ENCODE peak calls at places on chromosomes 3 and 15, in eight cellular contexts. One of them, this sample, is unnamed.
A peak's percentile ranks its signal among the peaks of the same experiment; 100 is the strongest.

GRCh38 chr3:99119312-99119810 is 217.9 kb upstream of the DCBLD2 start:
- DNase-seq in NB4: no peak
- DNase-seq in WERI-Rb-1: no peak
- DNase-seq in neural progenitor cell: no peak
- DNase-seq in psoas muscle: no peak
- DNase-seq in heart left ventricle: no peak
- DNase-seq in upper lobe of right lung: no peak
- DNase-seq in GM06990: no peak
- DNase-seq in this sample: no peak

GRCh38 chr15:60021589-60022378 is 17.7 kb downstream of the FOXB1 start:
- DNase-seq in NB4: peak; percentile 69
- DNase-seq in WERI-Rb-1: no peak
- DNase-seq in neural progenitor cell: no peak
- DNase-seq in psoas muscle: no peak
- DNase-seq in heart left ventricle: no peak
- DNase-seq in upper lobe of right lung: no peak
- DNase-seq in GM06990: no peak
- DNase-seq in this sample: no peak

GRCh38 chr15:78047631-78048409 is 29.7 kb downstream of the TBC1D2B start:
- DNase-seq in NB4: peak; percentile 98
- DNase-seq in WERI-Rb-1: no peak
- DNase-seq in neural progenitor cell: no peak
- DNase-seq in psoas muscle: no peak
- DNase-seq in heart left ventricle: peak; percentile 53
- DNase-seq in upper lobe of right lung: no peak
- DNase-seq in GM06990: no peak
- DNase-seq in this sample: no peak

GRCh38 chr3:11612515-11613184 is 31.1 kb downstream of the VGLL4 start:
- DNase-seq in NB4: no peak
- DNase-seq in WERI-Rb-1: peak; percentile 53
- DNase-seq in neural progenitor cell: no peak
- DNase-seq in psoas muscle: no peak
- DNase-seq in heart left ventricle: no peak
- DNase-seq in upper lobe of right lung: no peak
- DNase-seq in GM06990: no peak
- DNase-seq in this sample: no peak

GRCh38 chr15:80780416-80781221 is 1.4 kb downstream of the CEMIP start:
- DNase-seq in NB4: no peak
- DNase-seq in WERI-Rb-1: no peak
- DNase-seq in neural progenitor cell: peak; percentile 92
- DNase-seq in psoas muscle: peak; percentile 58
- DNase-seq in heart left ventricle: peak; percentile 31
- DNase-seq in upper lobe of right lung: peak; percentile 82
- DNase-seq in GM06990: no peak
- DNase-seq in this sample: no peak

GRCh38 chr15:99424978-99425665 is 140.7 kb upstream of the MEF2A start:
- DNase-seq in NB4: peak; percentile 84
- DNase-seq in WERI-Rb-1: no peak
- DNase-seq in neural progenitor cell: no peak
- DNase-seq in psoas muscle: peak; percentile 58
- DNase-seq in heart left ventricle: peak; percentile 75
- DNase-seq in upper lobe of right lung: peak; percentile 70
- DNase-seq in GM06990: no peak
- DNase-seq in this sample: peak; percentile 61

GRCh38 chr15:39767921-39768320 is 14.7 kb downstream of the FSIP1 start:
- DNase-seq in NB4: no peak
- DNase-seq in WERI-Rb-1: no peak
- DNase-seq in neural progenitor cell: no peak
- DNase-seq in psoas muscle: no peak
- DNase-seq in heart left ventricle: no peak
- DNase-seq in upper lobe of right lung: no peak
- DNase-seq in GM06990: no peak
- DNase-seq in this sample: no peak

GRCh38 chr3:105274958-105275357 is 91.8 kb upstream of the ALCAM start:
- DNase-seq in NB4: no peak
- DNase-seq in WERI-Rb-1: no peak
- DNase-seq in neural progenitor cell: no peak
- DNase-seq in psoas muscle: no peak
- DNase-seq in heart left ventricle: no peak
- DNase-seq in upper lobe of right lung: no peak
- DNase-seq in GM06990: no peak
- DNase-seq in this sample: no peak

GRCh38 chr15:89446260-89446891 is 50.0 kb downstream of the RHCG start:
- DNase-seq in NB4: no peak
- DNase-seq in WERI-Rb-1: no peak
- DNase-seq in neural progenitor cell: no peak
- DNase-seq in psoas muscle: no peak
- DNase-seq in heart left ventricle: no peak
- DNase-seq in upper lobe of right lung: no peak
- DNase-seq in GM06990: no peak
- DNase-seq in this sample: peak; percentile 27

GRCh38 chr15:42918047-42918446 is 2.5 kb downstream of the TTBK2 start:
- DNase-seq in NB4: no peak
- DNase-seq in WERI-Rb-1: no peak
- DNase-seq in neural progenitor cell: no peak
- DNase-seq in psoas muscle: no peak
- DNase-seq in heart left ventricle: no peak
- DNase-seq in upper lobe of right lung: no peak
- DNase-seq in GM06990: no peak
- DNase-seq in this sample: peak; percentile 43

GRCh38 chr3:56042326-56042951 is 425.8 kb downstream of the ERC2 start:
- DNase-seq in NB4: peak; percentile 34
- DNase-seq in WERI-Rb-1: no peak
- DNase-seq in neural progenitor cell: peak; percentile 62
- DNase-seq in psoas muscle: no peak
- DNase-seq in heart left ventricle: no peak
- DNase-seq in upper lobe of right lung: no peak
- DNase-seq in GM06990: no peak
- DNase-seq in this sample: peak; percentile 9

GRCh38 chr3:14647976-14648955 is 3.3 kb upstream of the CCDC174 start:
- DNase-seq in NB4: peak; percentile 91
- DNase-seq in WERI-Rb-1: peak; percentile 20
- DNase-seq in neural progenitor cell: no peak
- DNase-seq in psoas muscle: no peak
- DNase-seq in heart left ventricle: peak; percentile 20
- DNase-seq in upper lobe of right lung: no peak
- DNase-seq in GM06990: no peak
- DNase-seq in this sample: no peak

GRCh38 chr15:49036650-49037545 is 9.3 kb downstream of the SECISBP2L start:
- DNase-seq in NB4: no peak
- DNase-seq in WERI-Rb-1: no peak
- DNase-seq in neural progenitor cell: no peak
- DNase-seq in psoas muscle: no peak
- DNase-seq in heart left ventricle: no peak
- DNase-seq in upper lobe of right lung: no peak
- DNase-seq in GM06990: no peak
- DNase-seq in this sample: no peak

GRCh38 chr15:84079885-84080777 is 155.4 kb upstream of the GOLGA6L4 start:
- DNase-seq in NB4: no peak
- DNase-seq in WERI-Rb-1: peak; percentile 71
- DNase-seq in neural progenitor cell: peak; percentile 84
- DNase-seq in psoas muscle: peak; percentile 52
- DNase-seq in heart left ventricle: no peak
- DNase-seq in upper lobe of right lung: peak; percentile 68
- DNase-seq in GM06990: peak; percentile 63
- DNase-seq in this sample: peak; percentile 79

DNA sequence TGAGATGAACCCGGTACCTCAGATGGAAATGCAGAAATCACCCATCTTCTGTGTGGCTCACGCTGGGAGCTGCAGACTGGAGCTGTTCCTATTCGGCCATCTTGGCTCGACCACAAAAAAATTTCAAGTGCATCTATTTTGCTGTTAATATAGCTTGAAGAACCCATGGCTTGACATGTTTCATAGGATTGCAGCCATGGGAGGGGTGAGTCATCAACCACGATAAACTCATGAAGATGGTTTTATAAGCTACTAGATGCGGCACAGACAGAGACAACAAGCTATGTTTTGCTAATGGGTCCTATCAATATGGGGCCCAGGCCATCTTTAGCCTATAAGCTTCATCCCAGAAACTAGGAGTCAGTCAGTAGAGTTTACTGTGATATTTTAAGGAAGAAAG is 100.4 kb upstream of the PHLDB2 start:
- DNase-seq in NB4: peak; percentile 11
- DNase-seq in WERI-Rb-1: no peak
- DNase-seq in neural progenitor cell: no peak
- DNase-seq in psoas muscle: no peak
- DNase-seq in heart left ventricle: no peak
- DNase-seq in upper lobe of right lung: no peak
- DNase-seq in GM06990: no peak
- DNase-seq in this sample: no peak
- TF ChIP-seq CTCF in NB4: no peak
- TF ChIP-seq CTCF in WERI-Rb-1: no peak
- TF ChIP-seq CTCF in neural progenitor cell: no peak
- TF ChIP-seq CTCF in psoas muscle: no peak
- TF ChIP-seq CTCF in heart left ventricle: no peak
- TF ChIP-seq CTCF in upper lobe of right lung: no peak
- TF ChIP-seq CTCF in GM06990: no peak
- TF ChIP-seq CTCF in this sample: no peak

GRCh38 chr15:68874788-68875187 is 54.1 kb upstream of the ANP32A start:
- DNase-seq in NB4: no peak
- DNase-seq in WERI-Rb-1: no peak
- DNase-seq in neural progenitor cell: no peak
- DNase-seq in psoas muscle: no peak
- DNase-seq in heart left ventricle: no peak
- DNase-seq in upper lobe of right lung: no peak
- DNase-seq in GM06990: no peak
- DNase-seq in this sample: no peak

GRCh38 chr15:68877626-68878025 is 52.7 kb upstream of the SPESP1 start:
- DNase-seq in NB4: no peak
- DNase-seq in WERI-Rb-1: no peak
- DNase-seq in neural progenitor cell: no peak
- DNase-seq in psoas muscle: no peak
- DNase-seq in heart left ventricle: no peak
- DNase-seq in upper lobe of right lung: no peak
- DNase-seq in GM06990: no peak
- DNase-seq in this sample: no peak

GRCh38 chr15:68880382-68880781 is 49.9 kb upstream of the SPESP1 start:
- DNase-seq in NB4: no peak
- DNase-seq in WERI-Rb-1: no peak
- DNase-seq in neural progenitor cell: no peak
- DNase-seq in psoas muscle: no peak
- DNase-seq in heart left ventricle: no peak
- DNase-seq in upper lobe of right lung: no peak
- DNase-seq in GM06990: no peak
- DNase-seq in this sample: no peak

GRCh38 chr15:68871507-68871906 is 50.8 kb upstream of the ANP32A start:
- DNase-seq in NB4: no peak
- DNase-seq in WERI-Rb-1: no peak
- DNase-seq in neural progenitor cell: no peak
- DNase-seq in psoas muscle: no peak
- DNase-seq in heart left ventricle: no peak
- DNase-seq in upper lobe of right lung: no peak
- DNase-seq in GM06990: no peak
- DNase-seq in this sample: no peak

GRCh38 chr15:68875377-68876116 is 54.8 kb upstream of the SPESP1 start:
- DNase-seq in NB4: peak; percentile 87
- DNase-seq in WERI-Rb-1: peak; percentile 95
- DNase-seq in neural progenitor cell: peak; percentile 96
- DNase-seq in psoas muscle: peak; percentile 95
- DNase-seq in heart left ventricle: peak; percentile 87
- DNase-seq in upper lobe of right lung: peak; percentile 96
- DNase-seq in GM06990: peak; percentile 36
- DNase-seq in this sample: peak; percentile 91
- H3K4me3 ChIP-seq in NB4: no peak overlapping the region
- H3K4me3 ChIP-seq in WERI-Rb-1: peak overlapping the region; percentile 71
- H3K4me3 ChIP-seq in neural progenitor cell: peak overlapping the region; percentile 48
- H3K4me3 ChIP-seq in psoas muscle: peak overlapping the region; percentile 60
- H3K4me3 ChIP-seq in heart left ventricle: no peak overlapping the region
- H3K4me3 ChIP-seq in upper lobe of right lung: peak overlapping the region; percentile 32
- H3K4me3 ChIP-seq in GM06990: no peak overlapping the region
- H3K4me3 ChIP-seq in this sample: no peak overlapping the region

GRCh38 chr3:156448300-156448699 is 106.6 kb downstream of the SSR3 start:
- DNase-seq in NB4: peak; percentile 13
- DNase-seq in WERI-Rb-1: peak; percentile 36
- DNase-seq in neural progenitor cell: peak; percentile 57
- DNase-seq in psoas muscle: no peak
- DNase-seq in heart left ventricle: no peak
- DNase-seq in upper lobe of right lung: no peak
- DNase-seq in GM06990: no peak
- DNase-seq in this sample: peak; percentile 64
- TF ChIP-seq CTCF in NB4: peak; percentile 27
- TF ChIP-seq CTCF in WERI-Rb-1: peak; percentile 39
- TF ChIP-seq CTCF in neural progenitor cell: peak; percentile 51
- TF ChIP-seq CTCF in psoas muscle: no peak
- TF ChIP-seq CTCF in heart left ventricle: peak; percentile 7
- TF ChIP-seq CTCF in upper lobe of right lung: no peak
- TF ChIP-seq CTCF in GM06990: peak; percentile 68
- TF ChIP-seq CTCF in this sample: peak; percentile 56

DNA sequence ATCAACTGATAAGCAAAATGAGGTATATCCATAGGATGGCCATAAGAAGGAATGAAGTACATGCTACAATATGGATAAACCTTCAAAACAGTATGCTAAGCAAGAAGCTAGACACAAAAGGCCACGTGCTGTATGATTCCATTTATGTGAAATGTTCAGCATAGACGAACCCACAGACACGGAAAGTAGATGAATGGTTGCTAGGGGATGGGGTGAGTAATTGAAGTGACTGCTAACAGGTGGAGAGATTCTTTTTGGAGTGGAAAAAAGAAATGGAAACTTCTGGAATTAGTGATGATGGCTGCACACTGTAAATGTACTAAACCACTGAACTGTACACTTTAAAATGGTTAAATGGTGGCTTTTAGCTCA is 630 bp upstream of the EFCAB12 start:
- DNase-seq in NB4: no peak
- DNase-seq in WERI-Rb-1: no peak
- DNase-seq in neural progenitor cell: no peak
- DNase-seq in psoas muscle: no peak
- DNase-seq in heart left ventricle: no peak
- DNase-seq in upper lobe of right lung: no peak
- DNase-seq in GM06990: no peak
- DNase-seq in this sample: no peak
- H3K4me3 ChIP-seq in NB4: no peak overlapping the region
- H3K4me3 ChIP-seq in WERI-Rb-1: no peak overlapping the region
- H3K4me3 ChIP-seq in neural progenitor cell: no peak overlapping the region
- H3K4me3 ChIP-seq in psoas muscle: peak overlapping the region; percentile 73
- H3K4me3 ChIP-seq in heart left ventricle: no peak overlapping the region
- H3K4me3 ChIP-seq in upper lobe of right lung: peak overlapping the region; percentile 56
- H3K4me3 ChIP-seq in GM06990: no peak overlapping the region
- H3K4me3 ChIP-seq in this sample: no peak overlapping the region

DNA sequence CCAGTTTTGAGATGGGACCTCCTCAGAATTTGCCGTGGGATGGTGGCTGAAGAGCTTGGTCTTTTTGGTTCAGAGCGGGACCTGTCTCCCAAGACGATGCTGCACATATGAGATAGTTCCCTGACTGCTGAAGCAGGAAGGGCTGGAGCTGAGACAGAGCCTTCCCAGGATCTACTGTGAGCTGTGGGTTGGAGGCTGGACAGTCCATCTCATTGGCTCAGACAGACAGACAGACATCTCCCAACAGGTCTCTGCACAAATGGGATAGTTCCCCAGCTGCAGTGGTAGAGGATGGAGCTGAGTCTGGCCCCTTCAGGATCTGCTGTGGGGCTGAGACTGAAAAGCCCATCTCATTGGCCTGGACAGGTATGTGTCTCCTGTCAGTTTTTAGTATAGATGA is 1145.6 kb upstream of the CADM2 start:
- DNase-seq in NB4: no peak
- DNase-seq in WERI-Rb-1: no peak
- DNase-seq in neural progenitor cell: no peak
- DNase-seq in psoas muscle: no peak
- DNase-seq in heart left ventricle: no peak
- DNase-seq in upper lobe of right lung: no peak
- DNase-seq in GM06990: no peak
- DNase-seq in this sample: no peak
- TF ChIP-seq CTCF in NB4: no peak
- TF ChIP-seq CTCF in WERI-Rb-1: no peak
- TF ChIP-seq CTCF in neural progenitor cell: no peak
- TF ChIP-seq CTCF in psoas muscle: no peak
- TF ChIP-seq CTCF in heart left ventricle: no peak
- TF ChIP-seq CTCF in upper lobe of right lung: no peak
- TF ChIP-seq CTCF in GM06990: no peak
- TF ChIP-seq CTCF in this sample: no peak

This sample was measured in GM12865.